ENCODE peak calls at places on chromosomes 13 and 19, in seven cellular contexts. A is H9, N is IMR-90, X is neuronal stem cell, J is H1, Q is mesenchymal stem cell, G is trophoblast cell. P is an unnamed sample.

GRCh38 chr19:661427-662196 is 1.4 kb downstream of the RNF126 start:
- DNase-seq in X (no peak), J (no peak), G (no peak), N (no peak), A (no peak), Q (peak), P (no peak)

GRCh38 chr19:4521170-4521887 is 3.0 kb upstream of the PLIN4 start:
- DNase-seq in J (no peak), G (no peak), Q (peak), X (no peak), N (no peak), A (no peak), P (no peak)

GRCh38 chr13:82344867-82345266 is 1537.4 kb downstream of the SLITRK1 start:
- DNase-seq in N (no peak), X (no peak), J (no peak), G (no peak), A (no peak), Q (no peak), P (no peak)

GRCh38 chr13:50358715-50359367 is 343.6 kb downstream of the KCNRG start:
- DNase-seq in J (no peak), N (no peak), A (no peak), Q (no peak), G (no peak), X (no peak), P (no peak)

GRCh38 chr19:47322048-47322447 is 9.9 kb upstream of the C5AR2 start:
- DNase-seq in J (no peak), Q (no peak), G (no peak), N (no peak), A (no peak), X (no peak), P (no peak)

GRCh38 chr19:46378268-46378667 is 31.4 kb downstream of the PPP5C start:
- DNase-seq in A (no peak), G (no peak), X (no peak), Q (peak), N (peak), J (no peak), P (no peak)

GRCh38 chr13:44045179-44045562 is 165.5 kb downstream of the LACC1 start:
- DNase-seq in G (no peak), A (no peak), Q (no peak), X (no peak), N (no peak), J (no peak), P (no peak)

GRCh38 chr13:40486518-40487163 is 179.8 kb downstream of the FOXO1 start:
- DNase-seq in Q (no peak), A (no peak), N (no peak), G (no peak), X (no peak), J (no peak), P (no peak)

GRCh38 chr13:55214851-55215345 is 1925.8 kb upstream of the PRR20A start:
- DNase-seq in A (no peak), X (peak), J (no peak), G (no peak), N (no peak), Q (no peak), P (no peak)

GRCh38 chr13:97276862-97277269 is 54.7 kb downstream of the MBNL2 start:
- DNase-seq in A (no peak), G (no peak), J (no peak), Q (peak), X (no peak), N (no peak), P (no peak)

GRCh38 chr13:97275265-97275664 is 53.1 kb downstream of the MBNL2 start:
- DNase-seq in A (no peak), X (no peak), G (no peak), Q (peak), N (peak), J (no peak), P (no peak)

GRCh38 chr13:97275775-97276501 is 53.8 kb downstream of the MBNL2 start:
- DNase-seq in G (no peak), J (no peak), Q (no peak), A (no peak), X (no peak), N (no peak), P (no peak)

GRCh38 chr13:97273341-97273831 is 51.3 kb downstream of the MBNL2 start:
- DNase-seq in N (no peak), A (no peak), Q (no peak), J (no peak), X (no peak), G (no peak), P (no peak)

GRCh38 chr13:97274782-97275252 is 52.7 kb downstream of the MBNL2 start:
- DNase-seq in X (no peak), G (peak), J (no peak), N (peak), A (no peak), Q (peak), P (no peak)
- H2BK120ac ChIP-seq in X (no peak), G (no peak), J (no peak), N (no peak), A (no peak), Q (no peak), P (no peak)

GRCh38 chr19:55115446-55116065 is 1.9 kb downstream of the PPP1R12C start:
- DNase-seq in G (no peak), N (peak), A (no peak), X (no peak), J (no peak), Q (peak), P (peak)
- H4K8ac ChIP-seq in G (no peak), N (peak), A (no peak), X (no peak), J (no peak), Q (no peak), P (no peak)

GRCh38 chr13:32427852-32428580 is at the start of gene N4BP2L1:
- DNase-seq in G (peak), J (peak), Q (peak), A (peak), X (no peak), N (no peak), P (peak)

GRCh38 chr13:32429406-32429909 is 1.5 kb upstream of the N4BP2L1 start:
- DNase-seq in G (no peak), A (no peak), J (no peak), Q (no peak), N (no peak), X (no peak), P (no peak)

GRCh38 chr13:32430018-32430747 is 2.3 kb upstream of the N4BP2L1 start:
- DNase-seq in J (no peak), N (peak), Q (peak), A (no peak), G (no peak), X (no peak), P (no peak)

GRCh38 chr13:32428581-32429072 is 697 bp upstream of the N4BP2L1 start:
- DNase-seq in J (no peak), G (peak), X (no peak), A (no peak), Q (no peak), N (no peak), P (no peak)

DNA sequence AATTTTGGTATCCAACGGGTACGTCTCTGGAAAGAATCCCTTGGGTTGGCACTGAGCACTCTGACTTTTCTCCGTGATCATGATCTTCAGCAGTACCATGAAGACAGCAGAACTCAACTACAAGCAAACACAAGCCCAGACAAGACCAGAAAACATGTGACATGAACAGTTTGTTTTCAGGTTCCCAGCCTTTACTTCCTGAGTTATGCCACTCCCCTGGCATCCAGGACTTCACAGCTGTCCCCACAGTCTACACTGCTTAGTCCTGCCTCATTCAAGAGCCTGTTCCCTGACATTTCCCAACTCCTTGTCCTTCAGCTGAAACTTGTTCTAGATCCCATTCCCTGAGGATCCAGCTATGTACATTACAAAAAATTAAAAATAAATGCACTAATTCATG is 4.9 kb upstream of the N4BP2L1 start:
- DNase-seq in G (no peak), X (no peak), J (no peak), N (no peak), A (no peak), Q (peak), P (no peak)
- H2BK120ac ChIP-seq in G (no peak), X (no peak), J (no peak), N (no peak), A (no peak), Q (no peak), P (no peak)

GRCh38 chr13:112837371-112838037 is 131.5 kb upstream of the MCF2L start:
- DNase-seq in A (no peak), X (no peak), J (no peak), N (no peak), Q (no peak), G (no peak), P (no peak)

GRCh38 chr13:112836940-112837339 is 132.1 kb upstream of the MCF2L start:
- DNase-seq in G (no peak), A (no peak), J (no peak), X (no peak), N (no peak), Q (no peak), P (no peak)

GRCh38 chr13:112840472-112841302 is 128.3 kb upstream of the MCF2L start:
- DNase-seq in X (no peak), J (no peak), G (no peak), A (peak), N (no peak), Q (no peak), P (no peak)

GRCh38 chr13:112838038-112838965 is 130.7 kb upstream of the MCF2L start:
- DNase-seq in G (peak), Q (no peak), J (no peak), X (no peak), N (no peak), A (no peak), P (no peak)

GRCh38 chr13:112839347-112840105 is 129.5 kb upstream of the MCF2L start:
- DNase-seq in J (no peak), G (peak), A (no peak), N (peak), X (no peak), Q (no peak), P (no peak)
- H4K8ac ChIP-seq in J (no peak), G (no peak), A (no peak), N (no peak), X (no peak), Q (no peak), P (no peak)

GRCh38 chr19:43527860-43528622 is 1.0 kb upstream of the ETHE1 start:
- DNase-seq in X (no peak), N (no peak), J (no peak), A (no peak), G (peak), Q (peak), P (no peak)

GRCh38 chr19:43522929-43523328 is 4.1 kb downstream of the ETHE1 start:
- DNase-seq in J (no peak), N (no peak), Q (no peak), X (no peak), G (peak), A (no peak), P (no peak)

GRCh38 chr19:43524922-43525835 is 1.8 kb downstream of the ETHE1 start:
- DNase-seq in N (peak), A (peak), X (no peak), G (peak), Q (peak), J (peak), P (peak)

GRCh38 chr19:43525836-43526771 is 897 bp downstream of the ETHE1 start:
- DNase-seq in N (peak), A (peak), Q (peak), J (peak), X (no peak), G (peak), P (peak)

DNA sequence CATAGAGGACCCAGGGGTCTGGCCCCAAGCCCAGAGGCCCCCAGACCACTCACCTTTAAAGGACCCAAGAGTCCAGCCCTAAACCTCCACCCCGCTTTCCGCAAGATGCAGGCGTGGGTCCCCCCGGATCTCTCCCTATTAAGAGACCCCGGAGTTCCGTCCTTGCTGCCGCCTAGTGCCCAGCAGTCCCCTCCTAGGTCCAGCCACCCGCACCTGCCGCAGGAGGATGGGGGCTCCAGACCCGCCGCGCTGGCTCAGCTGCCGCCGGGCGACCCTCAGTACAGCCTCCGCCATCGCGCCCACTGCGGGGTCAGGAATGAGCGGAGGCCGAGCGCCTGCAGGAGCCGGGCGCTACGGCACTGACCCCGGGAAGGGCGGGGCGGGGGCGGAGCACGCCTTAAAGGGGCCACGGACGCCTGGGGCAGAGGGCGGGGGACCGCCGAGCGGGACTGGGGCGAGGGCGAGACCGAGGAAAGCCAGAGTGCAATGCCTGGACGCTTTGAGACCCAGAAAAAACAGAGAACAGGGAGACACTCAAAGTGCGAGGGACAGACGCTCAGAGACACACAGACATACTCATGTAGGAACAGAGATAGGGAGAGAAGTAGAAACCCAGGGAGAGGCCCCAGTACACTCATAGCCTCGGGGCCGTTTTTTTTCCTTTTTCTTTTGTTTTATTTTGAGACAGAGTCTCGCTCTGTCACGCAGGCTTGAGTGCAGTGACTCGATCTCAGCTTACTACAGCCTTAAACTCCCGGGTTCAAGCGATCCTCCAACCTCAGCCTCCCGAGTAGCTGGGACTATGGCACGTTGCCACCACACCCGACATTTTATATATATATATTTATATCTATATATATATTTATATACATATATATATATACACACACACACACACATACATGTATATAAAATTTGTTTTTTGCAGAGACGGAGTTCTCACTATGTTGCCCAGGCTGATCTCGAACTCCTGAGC is at the start of gene ETHE1:
- DNase-seq in A (peak), G (peak), N (peak), J (peak), X (peak), Q (peak), P (peak)
- H2BK120ac ChIP-seq in A (no peak), G (peak), N (peak), J (no peak), X (no peak), Q (no peak), P (no peak)

GRCh38 chr19:35460608-35461007 is 12.6 kb downstream of the FFAR2 start:
- DNase-seq in Q (peak), X (no peak), J (no peak), G (no peak), A (no peak), N (no peak), P (no peak)
- H4K8ac ChIP-seq in Q (peak), X (no peak), J (no peak), G (no peak), A (no peak), N (no peak), P (no peak)